ENCODE peak calls at places on chromosome 4, in seven cellular contexts. One of them, this sample, is unnamed. For H3K27me3 and H3K79me2, the result is how much of the 10 kb centered on the place peaks cover.

GRCh38 chr4:151530783-151531182 is 121.8 kb downstream of the FHIP1A start:
- DNase-seq in astrocyte: no peak
- DNase-seq in fibroblast of lung: no peak
- DNase-seq in mesendoderm: no peak
- DNase-seq in HCT116: no peak
- DNase-seq in H9: no peak
- DNase-seq in MM.1S: no peak
- DNase-seq in this sample: no peak

GRCh38 chr4:337932-338758 is 531 bp downstream of the ZNF141 start:
- DNase-seq in astrocyte: peak
- DNase-seq in fibroblast of lung: peak
- DNase-seq in mesendoderm: no peak
- DNase-seq in HCT116: no peak
- DNase-seq in H9: no peak
- DNase-seq in MM.1S: no peak
- DNase-seq in this sample: peak

GRCh38 chr4:139933541-139933940 is 220.4 kb downstream of the MAML3 start:
- DNase-seq in astrocyte: no peak
- DNase-seq in fibroblast of lung: no peak
- DNase-seq in mesendoderm: peak
- DNase-seq in HCT116: no peak
- DNase-seq in H9: no peak
- DNase-seq in MM.1S: no peak
- DNase-seq in this sample: no peak

GRCh38 chr4:152700151-152700550 is 20.4 kb upstream of the TMEM154 start:
- DNase-seq in astrocyte: peak
- DNase-seq in fibroblast of lung: no peak
- DNase-seq in mesendoderm: peak
- DNase-seq in HCT116: no peak
- DNase-seq in H9: peak
- DNase-seq in MM.1S: no peak
- DNase-seq in this sample: no peak

GRCh38 chr4:187125062-187125461 is 401.4 kb upstream of the FAT1 start:
- DNase-seq in astrocyte: no peak
- DNase-seq in fibroblast of lung: no peak
- DNase-seq in mesendoderm: no peak
- DNase-seq in HCT116: no peak
- DNase-seq in H9: no peak
- DNase-seq in MM.1S: no peak
- DNase-seq in this sample: no peak

GRCh38 chr4:184870718-184871117 is 45.0 kb upstream of the ACSL1 start:
- DNase-seq in astrocyte: no peak
- DNase-seq in fibroblast of lung: no peak
- DNase-seq in mesendoderm: no peak
- DNase-seq in HCT116: no peak
- DNase-seq in H9: no peak
- DNase-seq in MM.1S: no peak
- DNase-seq in this sample: no peak

GRCh38 chr4:5925419-5926187 is 32.7 kb upstream of the CRMP1 start:
- DNase-seq in astrocyte: no peak
- DNase-seq in fibroblast of lung: no peak
- DNase-seq in mesendoderm: no peak
- DNase-seq in HCT116: no peak
- DNase-seq in H9: peak
- DNase-seq in MM.1S: no peak
- DNase-seq in this sample: no peak

GRCh38 chr4:40908297-40908696 is 158.5 kb downstream of the NSUN7 start:
- DNase-seq in astrocyte: no peak
- DNase-seq in fibroblast of lung: no peak
- DNase-seq in mesendoderm: peak
- DNase-seq in HCT116: peak
- DNase-seq in H9: peak
- DNase-seq in MM.1S: no peak
- DNase-seq in this sample: peak

GRCh38 chr4:2261110-2261852 is 628 bp downstream of the MXD4 start:
- DNase-seq in astrocyte: peak
- DNase-seq in fibroblast of lung: peak
- DNase-seq in mesendoderm: peak
- DNase-seq in HCT116: no peak
- DNase-seq in H9: no peak
- DNase-seq in MM.1S: peak
- DNase-seq in this sample: peak

GRCh38 chr4:86092684-86093083 is 267.2 kb downstream of the MAPK10 start:
- DNase-seq in astrocyte: peak
- DNase-seq in fibroblast of lung: peak
- DNase-seq in mesendoderm: no peak
- DNase-seq in HCT116: no peak
- DNase-seq in H9: no peak
- DNase-seq in MM.1S: no peak
- DNase-seq in this sample: no peak

GRCh38 chr4:139672215-139672614 is 6.6 kb downstream of the MGST2 start:
- DNase-seq in astrocyte: no peak
- DNase-seq in fibroblast of lung: no peak
- DNase-seq in mesendoderm: no peak
- DNase-seq in HCT116: no peak
- DNase-seq in H9: no peak
- DNase-seq in MM.1S: no peak
- DNase-seq in this sample: peak

GRCh38 chr4:145755802-145756201 is 75.9 kb downstream of the C4orf51 start:
- DNase-seq in astrocyte: peak
- DNase-seq in fibroblast of lung: peak
- DNase-seq in mesendoderm: no peak
- DNase-seq in HCT116: no peak
- DNase-seq in H9: no peak
- DNase-seq in MM.1S: no peak
- DNase-seq in this sample: no peak

GRCh38 chr4:76947369-76947768 is 2.2 kb upstream of the SEPTIN11 start:
- DNase-seq in astrocyte: no peak
- DNase-seq in fibroblast of lung: no peak
- DNase-seq in mesendoderm: peak
- DNase-seq in HCT116: no peak
- DNase-seq in H9: no peak
- DNase-seq in MM.1S: no peak
- DNase-seq in this sample: no peak

GRCh38 chr4:185467101-185467500 is 4.4 kb downstream of the CCDC110 start:
- DNase-seq in astrocyte: no peak
- DNase-seq in fibroblast of lung: peak
- DNase-seq in mesendoderm: no peak
- DNase-seq in HCT116: no peak
- DNase-seq in H9: no peak
- DNase-seq in MM.1S: no peak
- DNase-seq in this sample: no peak

GRCh38 chr4:184649971-184650855 is 675 bp downstream of the PRIMPOL start:
- DNase-seq in astrocyte: peak
- DNase-seq in fibroblast of lung: peak
- DNase-seq in mesendoderm: peak
- DNase-seq in HCT116: no peak
- DNase-seq in H9: no peak
- DNase-seq in MM.1S: peak
- DNase-seq in this sample: peak

GRCh38 chr4:130468340-130468739 is 1372.4 kb downstream of the C4orf33 start:
- DNase-seq in astrocyte: no peak
- DNase-seq in fibroblast of lung: no peak
- DNase-seq in mesendoderm: peak
- DNase-seq in HCT116: no peak
- DNase-seq in H9: no peak
- DNase-seq in MM.1S: no peak
- DNase-seq in this sample: no peak

GRCh38 chr4:69489856-69490255 is 5.8 kb downstream of the UGT2B4 start:
- DNase-seq in astrocyte: peak
- DNase-seq in fibroblast of lung: peak
- DNase-seq in mesendoderm: no peak
- DNase-seq in HCT116: no peak
- DNase-seq in H9: no peak
- DNase-seq in MM.1S: no peak
- DNase-seq in this sample: no peak

GRCh38 chr4:47650584-47651130 is 165.6 kb downstream of the ATP10D start:
- DNase-seq in astrocyte: no peak
- DNase-seq in fibroblast of lung: peak
- DNase-seq in mesendoderm: no peak
- DNase-seq in HCT116: no peak
- DNase-seq in H9: no peak
- DNase-seq in MM.1S: no peak
- DNase-seq in this sample: no peak

GRCh38 chr4:48664938-48665337 is 115.1 kb downstream of the FRYL start:
- DNase-seq in astrocyte: no peak
- DNase-seq in fibroblast of lung: no peak
- DNase-seq in mesendoderm: no peak
- DNase-seq in HCT116: no peak
- DNase-seq in H9: no peak
- DNase-seq in MM.1S: no peak
- DNase-seq in this sample: no peak

GRCh38 chr4:159296061-159296460 is 193.2 kb downstream of the RAPGEF2 start:
- DNase-seq in astrocyte: peak
- DNase-seq in fibroblast of lung: peak
- DNase-seq in mesendoderm: no peak
- DNase-seq in HCT116: no peak
- DNase-seq in H9: no peak
- DNase-seq in MM.1S: no peak
- DNase-seq in this sample: no peak

GRCh38 chr4:157804986-157805385 is 367.8 kb downstream of the GASK1B start:
- DNase-seq in astrocyte: peak
- DNase-seq in fibroblast of lung: peak
- DNase-seq in mesendoderm: peak
- DNase-seq in HCT116: peak
- DNase-seq in H9: no peak
- DNase-seq in MM.1S: no peak
- DNase-seq in this sample: peak

GRCh38 chr4:85825937-85826678 is 351.2 kb downstream of the ARHGAP24 start:
- DNase-seq in astrocyte: peak
- DNase-seq in fibroblast of lung: peak
- DNase-seq in mesendoderm: peak
- DNase-seq in HCT116: no peak
- DNase-seq in H9: peak
- DNase-seq in MM.1S: peak
- DNase-seq in this sample: no peak

GRCh38 chr4:151296227-151296626 is 19.3 kb downstream of the PRSS48 start:
- DNase-seq in astrocyte: no peak
- DNase-seq in fibroblast of lung: no peak
- DNase-seq in mesendoderm: no peak
- DNase-seq in HCT116: no peak
- DNase-seq in H9: no peak
- DNase-seq in MM.1S: no peak
- DNase-seq in this sample: no peak

GRCh38 chr4:159070742-159071141 is 32.1 kb upstream of the RAPGEF2 start:
- DNase-seq in astrocyte: peak
- DNase-seq in fibroblast of lung: peak
- DNase-seq in mesendoderm: no peak
- DNase-seq in HCT116: no peak
- DNase-seq in H9: no peak
- DNase-seq in MM.1S: no peak
- DNase-seq in this sample: no peak

GRCh38 chr4:118171381-118171780 is 137.1 kb downstream of the NDST3 start:
- DNase-seq in astrocyte: no peak
- DNase-seq in fibroblast of lung: no peak
- DNase-seq in mesendoderm: no peak
- DNase-seq in HCT116: no peak
- DNase-seq in H9: no peak
- DNase-seq in MM.1S: no peak
- DNase-seq in this sample: no peak

GRCh38 chr4:9792381-9792780 is 10.9 kb downstream of the DRD5 start:
- DNase-seq in astrocyte: no peak
- DNase-seq in fibroblast of lung: no peak
- DNase-seq in mesendoderm: no peak
- DNase-seq in HCT116: no peak
- DNase-seq in H9: no peak
- DNase-seq in MM.1S: no peak
- DNase-seq in this sample: no peak
- H3K27me3 ChIP-seq in astrocyte: under half
- H3K27me3 ChIP-seq in fibroblast of lung: under half
- H3K27me3 ChIP-seq in mesendoderm: under half
- H3K27me3 ChIP-seq in HCT116: under half
- H3K27me3 ChIP-seq in H9: under half
- H3K27me3 ChIP-seq in MM.1S: under half
- H3K27me3 ChIP-seq in this sample: under half

GRCh38 chr4:143358419-143358818 is 21.7 kb downstream of the GAB1 start:
- DNase-seq in astrocyte: no peak
- DNase-seq in fibroblast of lung: no peak
- DNase-seq in mesendoderm: no peak
- DNase-seq in HCT116: no peak
- DNase-seq in H9: no peak
- DNase-seq in MM.1S: peak
- DNase-seq in this sample: no peak

GRCh38 chr4:143358923-143359694 is 22.4 kb downstream of the GAB1 start:
- DNase-seq in astrocyte: peak
- DNase-seq in fibroblast of lung: peak
- DNase-seq in mesendoderm: no peak
- DNase-seq in HCT116: no peak
- DNase-seq in H9: no peak
- DNase-seq in MM.1S: peak
- DNase-seq in this sample: peak

GRCh38 chr4:143359794-143360193 is 23.1 kb downstream of the GAB1 start:
- DNase-seq in astrocyte: no peak
- DNase-seq in fibroblast of lung: no peak
- DNase-seq in mesendoderm: no peak
- DNase-seq in HCT116: no peak
- DNase-seq in H9: no peak
- DNase-seq in MM.1S: no peak
- DNase-seq in this sample: no peak

GRCh38 chr4:143362392-143363046 is 25.8 kb downstream of the GAB1 start:
- DNase-seq in astrocyte: no peak
- DNase-seq in fibroblast of lung: no peak
- DNase-seq in mesendoderm: no peak
- DNase-seq in HCT116: no peak
- DNase-seq in H9: no peak
- DNase-seq in MM.1S: no peak
- DNase-seq in this sample: no peak

DNA sequence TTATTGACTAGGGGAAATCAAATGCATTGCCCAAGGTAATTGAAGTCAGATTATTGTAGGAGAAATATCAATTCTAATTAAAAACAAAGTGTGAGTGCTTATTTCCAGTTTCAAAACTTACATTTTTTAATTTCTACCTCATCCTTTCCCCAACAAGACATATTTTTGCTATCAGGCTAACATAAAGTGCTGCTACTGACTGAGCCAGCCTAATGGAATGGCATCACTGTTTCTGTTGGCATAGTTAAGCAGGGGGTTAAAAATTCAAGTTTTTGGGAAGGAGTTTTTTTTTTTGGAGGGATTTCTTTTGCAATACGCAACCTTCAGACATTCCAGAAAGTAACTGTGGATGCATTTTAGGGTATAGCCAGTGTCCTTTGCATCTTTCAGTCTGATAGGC is 24.2 kb downstream of the GAB1 start:
- DNase-seq in astrocyte: peak
- DNase-seq in fibroblast of lung: peak
- DNase-seq in mesendoderm: no peak
- DNase-seq in HCT116: no peak
- DNase-seq in H9: no peak
- DNase-seq in MM.1S: no peak
- DNase-seq in this sample: no peak
- H3K79me2 ChIP-seq in astrocyte: under half
- H3K79me2 ChIP-seq in fibroblast of lung: under half
- H3K79me2 ChIP-seq in mesendoderm: under half
- H3K79me2 ChIP-seq in HCT116: under half
- H3K79me2 ChIP-seq in H9: under half
- H3K79me2 ChIP-seq in MM.1S: half or more
- H3K79me2 ChIP-seq in this sample: under half

GRCh38 chr4:26568446-26568994 is 15.4 kb upstream of the TBC1D19 start:
- DNase-seq in astrocyte: peak
- DNase-seq in fibroblast of lung: peak
- DNase-seq in mesendoderm: peak
- DNase-seq in HCT116: peak
- DNase-seq in H9: no peak
- DNase-seq in MM.1S: no peak
- DNase-seq in this sample: peak
- H3K9ac ChIP-seq in astrocyte: peak
- H3K9ac ChIP-seq in fibroblast of lung: no peak
- H3K9ac ChIP-seq in mesendoderm: no peak
- H3K9ac ChIP-seq in HCT116: peak
- H3K9ac ChIP-seq in H9: no peak
- H3K9ac ChIP-seq in MM.1S: no peak
- H3K9ac ChIP-seq in this sample: no peak

GRCh38 chr4:82791179-82791578 is 7.4 kb downstream of the SCD5 start:
- DNase-seq in astrocyte: no peak
- DNase-seq in fibroblast of lung: no peak
- DNase-seq in mesendoderm: no peak
- DNase-seq in HCT116: no peak
- DNase-seq in H9: peak
- DNase-seq in MM.1S: no peak
- DNase-seq in this sample: no peak
- H3K27me3 ChIP-seq in astrocyte: under half
- H3K27me3 ChIP-seq in fibroblast of lung: under half
- H3K27me3 ChIP-seq in mesendoderm: under half
- H3K27me3 ChIP-seq in HCT116: under half
- H3K27me3 ChIP-seq in H9: half or more
- H3K27me3 ChIP-seq in MM.1S: under half
- H3K27me3 ChIP-seq in this sample: under half